ENCODE peak calls at places on chromosomes 4 and X, in four cellular contexts. O, G, E and P are unnamed samples.

GRCh38 chr4:74230902-74231499 is 73.1 kb downstream of the MTHFD2L start:
- DNase-seq in E (no peak), G (no peak), O (peak; percentile 74), P (no peak)

GRCh38 chr4:158162637-158163036 is 10.2 kb downstream of the GASK1B start:
- DNase-seq in O (no peak), E (no peak), G (no peak), P (no peak)

GRCh38 chrX:14533867-14534266 is 4.5 kb downstream of the GLRA2 start:
- DNase-seq in O (no peak), E (no peak), G (no peak), P (no peak)

GRCh38 chr4:142331646-142332045 is 514.5 kb downstream of the INPP4B start:
- DNase-seq in E (no peak), G (no peak), O (no peak), P (no peak)

GRCh38 chrX:9269134-9269533 is 195.7 kb upstream of the TBL1X start:
- DNase-seq in E (no peak), G (no peak), O (no peak), P (no peak)

GRCh38 chrX:97266406-97267121 is 382.9 kb downstream of the RPA4 start:
- DNase-seq in O (no peak), G (no peak), E (no peak), P (no peak)

GRCh38 chrX:144566592-144566991 is 680.7 kb upstream of the SPANXN1 start:
- DNase-seq in E (no peak), G (no peak), O (no peak), P (no peak)

GRCh38 chrX:137166591-137166990 is 132.8 kb upstream of the GPR101 start:
- DNase-seq in E (no peak), O (no peak), G (peak; percentile 13), P (peak; percentile 30)

GRCh38 chr4:3442959-3443749 is 1.4 kb downstream of the HGFAC start:
- DNase-seq in G (no peak), O (peak; percentile 47), E (no peak), P (peak; percentile 50)

GRCh38 chr4:37717575-37717974 is 31.4 kb upstream of the RELL1 start:
- DNase-seq in G (no peak), E (no peak), O (no peak), P (no peak)

GRCh38 chr4:68365068-68365467 is 15.2 kb upstream of the YTHDC1 start:
- DNase-seq in G (no peak), E (no peak), O (no peak), P (no peak)

GRCh38 chrX:48996969-48997368 is 5.1 kb downstream of the GRIPAP1 start:
- DNase-seq in G (no peak), O (no peak), E (no peak), P (peak; percentile 15)

GRCh38 chr4:54169176-54169575 is 59.9 kb upstream of the PDGFRA start:
- DNase-seq in E (no peak), G (no peak), O (no peak), P (no peak)

GRCh38 chr4:6749340-6750171 is 33.0 kb upstream of the KIAA0232 start:
- DNase-seq in E (peak; percentile 89), O (peak; percentile 91), G (peak; percentile 68), P (peak; percentile 53)

GRCh38 chrX:151870603-151871002 is 42.1 kb upstream of the MAGEA4 start:
- DNase-seq in G (no peak), O (no peak), E (no peak), P (no peak)

GRCh38 chr4:87306056-87306455 is 16.6 kb downstream of the HSD17B13 start:
- DNase-seq in E (no peak), G (no peak), O (no peak), P (no peak)

GRCh38 chr4:84224522-84224921 is 274.6 kb downstream of the NKX6-1 start:
- DNase-seq in E (no peak), O (no peak), G (no peak), P (no peak)

GRCh38 chr4:27357283-27357682 is 496.6 kb downstream of the STIM2 start:
- DNase-seq in O (no peak), G (no peak), E (no peak), P (no peak)

GRCh38 chrX:109632906-109633504 is 8.0 kb upstream of the KCNE5 start:
- DNase-seq in O (no peak), E (no peak), G (no peak), P (peak; percentile 27)

GRCh38 chrX:109635151-109635550 is 10.2 kb upstream of the KCNE5 start:
- DNase-seq in E (no peak), O (no peak), G (no peak), P (peak; percentile 29)

GRCh38 chrX:109643687-109644086 is 18.7 kb upstream of the KCNE5 start:
- DNase-seq in G (no peak), O (no peak), E (no peak), P (no peak)

GRCh38 chrX:109638158-109638557 is 13.2 kb upstream of the KCNE5 start:
- DNase-seq in O (no peak), E (no peak), G (no peak), P (no peak)
- TF ChIP-seq POLR2A in O (no peak), E (no peak), G (no peak), P (no peak)

GRCh38 chrX:154436597-154437397 is at the start of gene GDI1:
- DNase-seq in O (peak; percentile 36), G (peak; percentile 42), E (no peak), P (peak; percentile 84)
- TF ChIP-seq POLR2A in O (peak; percentile 26), G (peak; percentile 25), E (no peak), P (peak; percentile 27)

GRCh38 chrX:20418379-20418778 is 151.7 kb upstream of the RPS6KA3 start:
- DNase-seq in E (no peak), O (no peak), G (no peak), P (no peak)
- TF ChIP-seq POLR2A in E (no peak), O (no peak), G (no peak), P (no peak)

DNA sequence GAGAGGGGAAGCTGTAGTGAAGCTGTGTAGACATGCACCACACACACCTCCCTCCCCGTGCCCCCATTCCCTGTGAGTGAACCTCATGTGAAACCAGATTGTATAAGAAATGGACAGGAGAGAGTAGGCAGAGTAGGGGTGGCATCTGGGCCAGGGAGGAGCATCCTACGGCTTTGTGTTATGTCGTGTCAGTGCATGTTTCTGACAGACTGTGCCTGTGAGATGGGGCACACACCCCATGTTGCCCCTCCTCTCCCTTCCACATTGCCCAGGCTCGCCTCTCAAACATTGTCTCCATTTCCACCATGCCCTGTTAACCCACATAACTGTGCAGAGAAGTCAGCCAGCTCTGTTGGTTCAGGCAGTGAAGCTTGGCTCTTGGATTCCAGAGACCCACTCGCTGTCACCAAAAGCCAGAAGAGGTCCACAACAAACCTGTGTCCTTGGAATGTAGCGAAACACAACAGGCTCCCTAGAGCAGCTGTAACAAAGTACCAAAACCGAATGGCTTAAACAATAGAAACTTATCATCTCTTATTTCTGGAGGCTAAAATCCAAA is 56.1 kb downstream of the SLC9A6 start:
- DNase-seq in O (no peak), G (no peak), E (no peak), P (no peak)
- TF ChIP-seq POLR2A in O (no peak), G (no peak), E (no peak), P (no peak)

GRCh38 chr4:139455187-139455586 is 1.3 kb downstream of the RAB33B start:
- DNase-seq in G (no peak), O (peak; percentile 11), E (no peak), P (no peak)

GRCh38 chr4:139453371-139454110 is 380 bp upstream of the RAB33B start:
- DNase-seq in G (peak; percentile 98), O (peak; percentile 98), E (peak; percentile 99), P (peak; percentile 95)

GRCh38 chr4:139453041-139453370 is 915 bp upstream of the RAB33B start:
- DNase-seq in E (no peak), O (peak; percentile 69), G (peak; percentile 76), P (peak; percentile 88)

GRCh38 chr4:139454646-139455045 is 725 bp downstream of the RAB33B start:
- DNase-seq in G (no peak), O (no peak), E (no peak), P (no peak)

DNA sequence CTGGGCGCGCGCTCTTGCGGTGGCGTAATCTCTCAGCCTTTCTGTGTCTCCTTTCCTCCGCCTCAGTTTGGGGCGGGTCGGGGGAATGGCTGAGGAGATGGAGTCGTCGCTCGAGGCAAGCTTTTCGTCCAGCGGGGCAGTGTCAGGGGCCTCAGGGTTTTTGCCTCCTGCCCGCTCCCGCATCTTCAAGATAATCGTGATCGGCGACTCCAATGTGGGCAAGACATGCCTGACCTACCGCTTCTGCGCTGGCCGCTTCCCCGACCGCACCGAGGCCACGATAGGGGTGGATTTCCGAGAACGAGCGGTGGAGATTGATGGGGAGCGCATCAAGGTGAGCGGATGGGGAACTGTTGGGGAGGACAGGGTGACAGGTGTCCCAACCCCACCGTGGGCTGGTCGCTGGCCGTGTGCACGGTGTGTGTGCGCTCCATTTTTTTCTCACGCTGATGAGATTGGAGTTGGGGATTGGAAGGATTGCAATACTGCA is at the start of gene RAB33B:
- DNase-seq in E (peak; percentile 95), G (no peak), O (no peak), P (no peak)
- TF ChIP-seq POLR2A in E (peak; percentile 61), G (peak; percentile 94), O (peak; percentile 90), P (no peak)